ENCODE peak calls at places on chromosomes 12 and 14, in nine cellular contexts. A is cardiac fibroblast; P is GM23338; I is NCI-H526 treated with DMSO at 0.1 percent for 48 hours; Z is stimulated activated naive CD4-positive, alpha-beta T cell; L is hippocampal formation; K is NCI-H345; U is iPS-NIHi11; M is stimulated activated CD4-positive, alpha-beta T cell treated with anti-CD3 and anti-CD28 coated beads, Interleukin-1b, Interleukin-23, amount 100 ng/mL, for 4 hours. S is an unnamed sample.

GRCh38 chr14:69620981-69621380 is 9.6 kb downstream of the SUSD6 start:
- DNase-seq in A (no peak), P (no peak), I (no peak), Z (no peak), L (no peak), K (no peak), U (no peak), M (no peak), S (no peak)

GRCh38 chr14:71328183-71328582 is 420.9 kb downstream of the PCNX1 start:
- DNase-seq in A (no peak), P (no peak), I (no peak), Z (no peak), L (no peak), K (no peak), U (no peak), M (no peak), S (no peak)

GRCh38 chr12:45208604-45209487 is 7.0 kb upstream of the ANO6 start:
- DNase-seq in A (peak), P (no peak), I (no peak), Z (no peak), L (no peak), K (no peak), U (no peak), M (no peak), S (no peak)

GRCh38 chr14:62431496-62431895 is 613.8 kb downstream of the KCNH5 start:
- DNase-seq in A (no peak), P (no peak), I (no peak), Z (no peak), L (no peak), K (no peak), U (no peak), M (no peak), S (no peak)

GRCh38 chr12:78385541-78385940 is 479.0 kb upstream of the SYT1 start:
- DNase-seq in A (no peak), P (no peak), I (no peak), Z (no peak), L (no peak), K (no peak), U (no peak), M (no peak), S (no peak)

GRCh38 chr12:104219361-104219892 is 3.8 kb downstream of the TXNRD1 start:
- DNase-seq in A (peak), P (no peak), I (no peak), Z (no peak), L (no peak), K (peak), U (no peak), M (no peak), S (no peak)

GRCh38 chr12:6280053-6280469 is 30.4 kb upstream of the PLEKHG6 start:
- DNase-seq in A (peak), P (no peak), I (no peak), Z (no peak), L (no peak), K (no peak), U (peak), M (no peak), S (no peak)

GRCh38 chr14:102749393-102749792 is 27.9 kb upstream of the TRAF3 start:
- DNase-seq in A (no peak), P (peak), I (no peak), Z (no peak), L (no peak), K (no peak), U (no peak), M (no peak), S (no peak)

GRCh38 chr12:64691227-64691792 is 67.9 kb downstream of the GNS start:
- DNase-seq in A (no peak), P (peak), I (no peak), Z (no peak), L (no peak), K (no peak), U (peak), M (no peak), S (no peak)

GRCh38 chr12:89345376-89345775 is 6.9 kb downstream of the DUSP6 start:
- DNase-seq in A (no peak), P (no peak), I (no peak), Z (no peak), L (no peak), K (no peak), U (no peak), M (no peak), S (no peak)

S was measured in stimulated activated CD8-positive, alpha-beta memory T cell treated with anti-CD3 and anti-CD28 coated beads, Interleukin-2, amount 100 ng/mL, for 48 hours.